ENCODE peak calls at places on chromosomes 7 and 10, in five cellular contexts. D, M, N, Q and T are unnamed samples.

GRCh38 chr7:37256631-37257030 is 192.0 kb downstream of the ELMO1 start:
- DNase-seq in N (no peak), D (no peak), Q (no peak), M (no peak), T (no peak)

GRCh38 chr10:135601-136464 is 578 bp downstream of the ZMYND11 start:
- DNase-seq in N (peak; percentile 72), Q (peak; percentile 73), M (peak; percentile 70), D (peak; percentile 43), T (peak; percentile 42)

GRCh38 chr10:1363466-1364121 is 307.4 kb downstream of the WDR37 start:
- DNase-seq in D (no peak), Q (peak; percentile 44), N (no peak), M (no peak), T (no peak)

GRCh38 chr7:114916261-114916892 is 5.5 kb upstream of the MDFIC start:
- DNase-seq in D (no peak), Q (no peak), N (no peak), M (no peak), T (no peak)

GRCh38 chr10:30637881-30638467 is 8.4 kb upstream of the LYZL2 start:
- DNase-seq in Q (no peak), N (peak; percentile 86), M (peak; percentile 87), D (peak; percentile 96), T (no peak)

GRCh38 chr10:15842493-15843169 is 17.7 kb downstream of the MINDY3 start:
- DNase-seq in D (peak; percentile 33), N (peak; percentile 60), Q (no peak), M (no peak), T (no peak)

GRCh38 chr10:43177588-43177987 is 39.3 kb downstream of the CSGALNACT2 start:
- DNase-seq in M (no peak), N (peak; percentile 24), Q (no peak), D (no peak), T (no peak)

GRCh38 chr10:47167591-47167990 is 132.4 kb upstream of the GDF10 start:
- DNase-seq in D (no peak), Q (no peak), N (no peak), M (no peak), T (no peak)

GRCh38 chr10:31664803-31665202 is 263.8 kb downstream of the ARHGAP12 start:
- DNase-seq in Q (no peak), N (no peak), M (no peak), D (no peak), T (no peak)

GRCh38 chr10:20858292-20859124 is 38.6 kb downstream of the NEBL start:
- DNase-seq in N (peak; percentile 56), Q (no peak), D (peak; percentile 22), M (peak; percentile 25), T (peak; percentile 5)

GRCh38 chr7:66258409-66258808 is 53.3 kb downstream of the TPST1 start:
- DNase-seq in M (no peak), N (no peak), Q (no peak), D (no peak), T (no peak)

GRCh38 chr10:6052247-6053221 is 9.6 kb downstream of the IL2RA start:
- DNase-seq in Q (peak; percentile 34), D (no peak), M (no peak), N (no peak), T (no peak)

GRCh38 chr10:70481105-70481504 is 2.5 kb downstream of the PALD1 start:
- DNase-seq in N (no peak), M (no peak), Q (no peak), D (no peak), T (no peak)

GRCh38 chr7:150935149-150935548 is 43.0 kb downstream of the KCNH2 start:
- DNase-seq in M (no peak), N (no peak), D (no peak), Q (no peak), T (no peak)

GRCh38 chr10:80580811-80581468 is 43.2 kb downstream of the SH2D4B start:
- DNase-seq in M (no peak), N (no peak), D (no peak), Q (no peak), T (no peak)

DNA sequence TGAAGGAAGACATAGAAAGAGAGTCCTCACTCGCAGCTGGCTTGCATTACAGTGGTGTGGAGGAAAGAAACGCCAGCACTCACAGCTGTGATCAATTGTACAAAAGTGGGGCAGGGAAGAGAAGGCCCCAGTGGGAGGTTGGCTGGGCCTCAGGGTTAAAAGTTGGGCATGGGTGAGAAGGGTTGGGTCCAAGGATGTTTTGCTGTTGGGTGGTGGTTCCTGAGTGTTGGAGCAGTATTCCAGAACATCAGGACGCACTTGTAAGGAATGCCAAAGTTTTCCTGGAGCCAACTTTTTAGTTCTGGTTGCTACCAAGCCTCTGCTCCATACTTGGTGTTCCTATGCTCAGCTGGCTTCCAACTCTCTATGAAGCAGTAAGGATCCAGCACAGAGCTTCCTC is 55.4 kb upstream of the MKRN1 start:
- DNase-seq in M (no peak), D (no peak), N (no peak), Q (no peak), T (no peak)
- H2AK5ac ChIP-seq in M (no peak overlapping the region), D (no peak overlapping the region), N (no peak overlapping the region), Q (no peak overlapping the region), T (no peak overlapping the region)

GRCh38 chr7:121164247-121164646 is 164.6 kb upstream of the WNT16 start:
- DNase-seq in M (no peak), D (no peak), N (no peak), Q (no peak), T (no peak)
- H3K4me3 ChIP-seq in M (no peak overlapping the region), D (no peak overlapping the region), N (no peak overlapping the region), Q (no peak overlapping the region), T (no peak overlapping the region)

GRCh38 chr7:134900430-134900876 is 85.9 kb upstream of the AGBL3 start:
- DNase-seq in M (no peak), N (no peak), D (no peak), Q (no peak), T (no peak)
- H2AK5ac ChIP-seq in M (no peak overlapping the region), N (peak overlapping the region; percentile 29), D (no peak overlapping the region), Q (no peak overlapping the region), T (no peak overlapping the region)

GRCh38 chr10:49837685-49838084 is 75.6 kb upstream of the OGDHL start:
- DNase-seq in M (no peak), Q (no peak), N (no peak), D (no peak), T (no peak)

GRCh38 chr10:49844775-49845561 is 82.8 kb upstream of the OGDHL start:
- DNase-seq in Q (no peak), N (peak; percentile 76), M (no peak), D (peak; percentile 76), T (no peak)

GRCh38 chr10:49837096-49837495 is 75.0 kb upstream of the OGDHL start:
- DNase-seq in D (peak; percentile 31), N (peak; percentile 51), M (no peak), Q (no peak), T (no peak)

GRCh38 chr10:49841615-49842180 is 79.6 kb upstream of the OGDHL start:
- DNase-seq in N (no peak), D (no peak), Q (no peak), M (no peak), T (no peak)
- H3K4me3 ChIP-seq in N (no peak overlapping the region), D (no peak overlapping the region), Q (no peak overlapping the region), M (no peak overlapping the region), T (no peak overlapping the region)

DNA sequence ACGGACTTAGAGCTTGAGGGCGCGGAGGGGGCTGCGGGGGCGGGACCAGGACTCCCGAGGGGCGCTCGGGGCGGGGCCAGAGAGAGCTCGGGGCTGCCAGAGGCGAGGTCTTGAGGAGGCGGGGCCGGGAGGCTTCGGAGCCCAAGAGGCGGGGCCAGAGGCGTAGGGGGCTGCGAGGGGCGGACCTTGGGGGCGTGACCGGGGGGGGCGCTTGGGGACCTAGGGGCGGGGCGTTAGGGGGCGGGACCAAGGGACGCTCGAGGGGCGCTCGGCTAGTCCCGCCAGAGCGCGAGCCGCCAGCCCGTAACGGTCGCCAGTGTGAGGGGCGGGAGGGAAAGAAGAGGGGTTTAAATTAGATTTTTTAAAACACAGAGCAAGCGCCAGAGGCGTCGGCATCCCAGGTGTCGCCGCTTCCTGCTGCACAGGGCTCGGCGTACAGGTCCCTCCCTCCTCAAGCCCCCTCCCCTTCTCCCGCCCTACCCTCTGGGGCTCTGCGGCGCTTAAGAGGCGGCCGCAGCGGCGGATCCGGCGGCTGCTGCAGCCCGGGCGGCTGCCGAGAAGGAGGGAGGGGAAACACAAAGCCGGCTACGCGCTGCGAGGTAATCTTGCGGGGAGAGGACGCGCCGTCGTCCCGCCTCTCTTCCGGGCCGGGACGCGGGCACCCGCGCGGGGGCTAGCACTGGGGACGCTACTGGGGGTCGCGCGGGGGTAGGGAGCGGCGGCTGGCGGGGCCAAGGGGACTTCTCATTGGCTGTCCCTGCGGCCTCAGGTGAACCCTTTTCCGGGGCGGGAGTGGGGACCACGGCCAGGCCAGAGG is at the start of gene ADD3:
- DNase-seq in Q (peak; percentile 98), M (peak; percentile 98), N (peak; percentile 95), D (peak; percentile 91), T (peak; percentile 98)
- H2AK5ac ChIP-seq in Q (no peak within 1 kb of the TSS), M (no peak within 1 kb of the TSS), N (peak within 1 kb of the TSS; percentile 73), D (peak within 1 kb of the TSS; percentile 68), T (peak within 1 kb of the TSS; percentile 70)

DNA sequence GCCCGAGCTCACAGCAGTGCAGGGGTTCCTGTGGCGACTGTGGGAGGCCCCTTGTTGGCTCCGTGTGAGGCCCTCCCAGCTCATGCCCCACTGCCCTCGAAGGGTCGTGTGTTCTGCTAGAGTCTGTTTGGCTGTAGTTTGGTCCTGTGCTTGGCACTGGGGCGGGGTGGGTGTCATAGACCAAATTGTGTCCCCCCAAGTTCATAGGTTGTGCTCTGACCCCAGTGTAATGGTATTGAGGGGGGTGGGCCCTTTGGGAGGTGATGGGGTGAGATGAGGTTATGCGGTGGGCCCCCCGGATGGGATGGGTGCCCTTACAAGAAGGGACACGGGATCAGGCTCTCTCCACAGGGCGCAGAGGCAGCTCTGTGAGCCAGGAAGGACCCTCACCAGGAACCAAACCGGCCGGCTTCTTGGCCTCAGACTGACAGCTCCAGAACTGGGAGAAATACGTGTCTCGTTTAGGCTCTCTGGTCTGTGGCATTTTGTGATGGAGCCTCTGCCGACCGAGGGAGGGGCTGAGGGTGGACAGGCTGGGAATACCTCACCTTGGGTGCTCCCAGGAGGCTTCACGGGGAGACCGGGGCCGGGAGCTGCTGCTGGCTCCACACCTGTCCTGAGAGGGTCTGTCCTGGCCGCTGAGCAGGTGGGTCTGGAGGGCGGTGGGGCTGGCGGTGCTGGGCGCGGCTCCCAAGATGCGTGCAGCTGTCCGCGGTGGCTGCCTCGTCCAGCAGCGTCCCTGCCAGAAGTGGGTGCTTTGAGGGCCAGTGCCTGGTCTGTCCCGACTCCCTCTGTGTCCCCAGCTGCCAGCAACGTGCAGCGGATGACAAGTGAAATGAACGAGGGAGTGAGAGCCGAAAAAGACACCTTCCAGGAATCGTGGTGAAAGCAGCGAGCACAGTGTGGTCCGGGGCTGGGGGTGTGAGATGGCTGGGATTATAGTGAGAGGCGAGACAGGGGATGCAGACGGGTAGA is 89.5 kb downstream of the INPP5A start:
- DNase-seq in N (no peak), M (no peak), D (no peak), Q (no peak), T (no peak)
- H3K4me3 ChIP-seq in N (no peak overlapping the region), M (no peak overlapping the region), D (no peak overlapping the region), Q (no peak overlapping the region), T (no peak overlapping the region)

DNA sequence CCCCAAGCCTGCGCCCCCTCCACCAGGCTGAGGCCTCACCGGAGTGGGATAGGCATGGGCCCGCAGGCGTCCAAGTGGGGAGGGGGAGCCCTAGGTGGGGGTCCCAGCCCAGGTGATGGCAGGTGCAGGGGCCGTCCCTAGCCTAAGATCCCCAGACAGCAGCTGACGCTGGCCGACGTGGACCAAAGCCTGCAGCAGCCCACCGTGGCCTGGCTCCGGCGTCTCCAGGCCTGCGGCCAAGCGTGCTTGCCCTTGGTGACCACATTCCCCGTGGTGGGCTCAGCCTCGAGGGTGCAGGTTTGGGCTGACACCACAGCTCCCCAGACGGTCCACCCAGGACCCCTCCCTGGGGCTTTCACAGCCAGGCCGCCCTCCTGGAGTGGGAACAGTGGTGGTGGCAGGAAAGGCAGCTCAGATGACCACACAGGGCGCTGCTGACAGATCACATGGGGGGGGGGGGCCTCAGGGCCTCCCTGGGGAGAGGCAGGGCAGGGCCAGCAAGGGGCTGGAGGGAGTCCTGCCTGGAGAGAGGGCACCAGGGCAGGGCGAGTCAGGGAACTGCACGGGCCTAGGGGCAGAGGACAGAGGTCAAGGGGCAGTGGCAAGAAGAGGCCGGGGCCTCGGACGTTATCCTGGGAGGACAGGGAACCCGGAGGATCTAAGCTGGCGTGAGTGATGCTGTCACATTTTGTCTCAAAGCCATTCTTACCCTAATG is 767 bp upstream of the ADAM8 start:
- DNase-seq in M (no peak), Q (no peak), N (no peak), D (no peak), T (no peak)
- H2AK5ac ChIP-seq in M (no peak overlapping the region), Q (no peak overlapping the region), N (no peak overlapping the region), D (peak overlapping the region; percentile 9), T (no peak overlapping the region)